ENCODE peak calls at places on chromosome 11, in ten cellular contexts. J, P, A, I, L, F, Y, O, B and W are unnamed samples.

GRCh38 chr11:72238040-72238450 is 5.9 kb downstream of the PHOX2A start:
- DNase-seq in B (peak; percentile 86), F (no peak), Y (peak; percentile 71), J (peak; percentile 60), I (peak; percentile 56), P (peak; percentile 81), L (peak; percentile 78), A (peak; percentile 63), O (peak; percentile 53), W (no peak)

GRCh38 chr11:135027461-135027860 is 615.4 kb upstream of the B3GAT1 start:
- DNase-seq in L (no peak), F (no peak), B (no peak), A (no peak), I (peak; percentile 50), J (peak; percentile 64), Y (peak; percentile 65), P (no peak), O (peak; percentile 35), W (peak; percentile 35)

GRCh38 chr11:113474362-113475159 is 637 bp downstream of the DRD2 start:
- DNase-seq in I (peak; percentile 93), J (peak; percentile 81), O (peak; percentile 74), B (peak; percentile 82), Y (peak; percentile 95), F (peak; percentile 54), P (no peak), A (peak; percentile 89), L (peak; percentile 80), W (peak; percentile 61)

GRCh38 chr11:96310236-96310635 is 32.8 kb downstream of the MAML2 start:
- DNase-seq in I (no peak), L (no peak), B (no peak), A (no peak), Y (no peak), F (no peak), J (no peak), O (no peak), P (no peak), W (no peak)

GRCh38 chr11:20275987-20276660 is 87.4 kb upstream of the HTATIP2 start:
- DNase-seq in O (no peak), A (no peak), F (no peak), P (no peak), L (no peak), Y (no peak), J (no peak), B (no peak), I (no peak), W (no peak)

GRCh38 chr11:45484326-45484725 is 181.1 kb downstream of the CHST1 start:
- DNase-seq in O (no peak), A (no peak), B (no peak), Y (no peak), F (no peak), L (no peak), J (no peak), P (peak; percentile 54), I (no peak), W (no peak)

GRCh38 chr11:77126861-77127673 is 979 bp upstream of the MYO7A start:
- DNase-seq in P (peak; percentile 86), J (peak; percentile 68), A (peak; percentile 85), L (peak; percentile 76), B (peak; percentile 78), F (peak; percentile 69), Y (peak; percentile 64), I (peak; percentile 50), O (peak; percentile 60), W (peak; percentile 56)

GRCh38 chr11:85699957-85700741 is 14.2 kb upstream of the CCDC89 start:
- DNase-seq in O (no peak), L (no peak), F (no peak), I (no peak), P (no peak), B (no peak), J (no peak), Y (no peak), A (no peak), W (no peak)

DNA sequence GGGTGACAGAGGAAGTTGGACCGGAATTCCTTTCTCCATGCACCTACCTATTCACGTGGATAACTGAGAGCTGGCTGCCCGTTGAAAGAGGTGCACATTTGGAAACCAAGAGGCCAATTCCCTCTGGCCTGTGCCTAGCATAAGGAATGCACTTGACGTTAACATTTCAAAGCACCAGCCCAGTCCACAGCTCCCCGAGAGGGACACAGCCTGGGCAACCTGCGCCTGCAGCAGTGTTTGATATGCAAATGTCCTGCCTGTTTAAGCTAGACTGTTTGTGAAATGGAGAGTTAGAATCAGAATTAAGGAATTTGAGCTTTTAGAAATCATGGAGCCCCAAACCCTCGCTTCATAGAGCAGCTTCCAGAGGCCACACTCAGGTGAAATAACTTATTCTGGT is 126.1 kb downstream of the DSCAML1 start:
- DNase-seq in F (no peak), A (no peak), L (no peak), B (no peak), O (no peak), J (no peak), Y (no peak), I (no peak), P (no peak), W (no peak)
- H3K4me3 ChIP-seq in F (no peak overlapping the region), A (no peak overlapping the region), L (no peak overlapping the region), B (no peak overlapping the region), O (no peak overlapping the region), J (no peak overlapping the region), Y (no peak overlapping the region), I (no peak overlapping the region), P (no peak overlapping the region), W (no peak overlapping the region)

DNA sequence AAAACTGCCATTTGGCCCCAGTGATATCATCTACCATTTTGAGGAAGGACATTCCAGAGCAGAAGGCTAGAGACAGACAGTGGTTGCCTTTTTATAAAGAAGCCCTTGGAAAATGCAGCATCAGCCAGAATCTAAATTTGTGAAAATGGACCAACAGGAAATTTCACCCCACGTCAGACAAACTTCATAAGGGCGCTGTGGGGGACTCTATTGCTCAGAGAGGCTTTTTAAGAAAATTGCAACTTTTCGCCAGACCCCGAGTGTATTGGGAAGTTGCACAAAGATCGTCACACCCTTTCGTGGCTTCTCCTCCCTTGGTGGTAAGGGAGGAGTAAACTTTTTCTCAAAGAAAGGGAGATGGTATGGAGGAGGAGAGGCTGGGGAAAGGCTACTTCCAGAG is 12.3 kb upstream of the ALX4 start:
- DNase-seq in Y (no peak), F (no peak), P (no peak), B (no peak), A (no peak), I (no peak), O (no peak), L (no peak), J (no peak), W (no peak)
- H3K27me3 ChIP-seq in Y (peaks cover 55% of the 10 kb centered on the region), F (peaks cover 99% of the 10 kb centered on the region), P (peaks cover 75% of the 10 kb centered on the region), B (peaks cover 91% of the 10 kb centered on the region), A (no peaks in the 10 kb centered on the region), I (peaks cover 91% of the 10 kb centered on the region), O (peaks cover 100% of the 10 kb centered on the region), L (peaks cover 4% of the 10 kb centered on the region), J (no peaks in the 10 kb centered on the region), W (peaks cover 24% of the 10 kb centered on the region)

GRCh38 chr11:2388431-2389024 is 11.4 kb downstream of the CD81 start:
- DNase-seq in O (no peak), J (no peak), L (no peak), F (no peak), Y (no peak), P (no peak), B (no peak), A (no peak), I (no peak), W (no peak)

GRCh38 chr11:2390871-2391662 is 9.5 kb upstream of the TSSC4 start:
- DNase-seq in A (peak; percentile 74), J (peak; percentile 50), I (peak; percentile 34), P (no peak), B (no peak), L (no peak), O (no peak), F (no peak), Y (no peak), W (no peak)

GRCh38 chr11:2390091-2390870 is 10.3 kb upstream of the TSSC4 start:
- DNase-seq in O (no peak), F (no peak), P (no peak), L (peak; percentile 78), B (peak; percentile 87), I (no peak), J (no peak), A (no peak), Y (no peak), W (no peak)

GRCh38 chr11:2387266-2387982 is 10.3 kb downstream of the CD81 start:
- DNase-seq in P (no peak), B (no peak), A (no peak), I (no peak), O (no peak), F (no peak), J (no peak), L (no peak), Y (no peak), W (no peak)

DNA sequence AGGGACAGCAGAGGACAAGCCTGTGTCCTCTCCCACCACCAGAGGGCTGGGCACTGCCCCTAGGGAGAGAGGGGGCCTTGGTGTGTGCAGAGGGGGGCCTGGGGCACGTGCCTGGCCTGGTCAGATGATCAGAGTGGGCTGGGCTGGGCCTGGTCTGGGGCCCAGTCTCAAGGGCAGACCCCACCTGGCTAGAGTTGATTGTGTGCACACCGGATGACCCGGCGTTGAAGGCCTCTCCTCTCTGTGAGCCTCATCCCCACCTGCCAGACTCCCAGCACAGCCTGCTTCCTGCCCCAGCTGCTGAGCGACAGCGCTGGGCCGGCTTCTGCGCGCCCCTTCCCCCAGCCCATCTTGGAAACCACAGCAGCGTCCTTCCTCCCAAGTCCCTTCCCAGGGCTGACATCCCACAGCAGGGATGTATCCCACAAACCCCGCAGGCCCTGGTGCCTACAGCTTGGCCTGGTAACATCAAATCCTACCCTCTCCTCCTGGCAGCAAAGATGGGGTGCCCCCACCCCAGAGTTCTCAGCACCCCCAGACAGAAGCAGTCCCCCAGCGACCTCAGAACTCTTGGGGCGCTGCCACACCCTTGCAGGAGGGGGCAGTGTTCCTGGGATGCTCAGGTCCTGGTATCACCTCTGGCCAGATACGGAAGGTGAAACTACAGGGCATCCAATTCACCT is 11.1 kb upstream of the TSSC4 start:
- DNase-seq in J (no peak), O (no peak), I (no peak), B (no peak), L (no peak), F (no peak), Y (no peak), P (peak; percentile 84), A (no peak), W (peak; percentile 74)
- H3K27ac ChIP-seq in J (peak overlapping the region; percentile 21), O (peak overlapping the region; percentile 80), I (no peak overlapping the region), B (peak overlapping the region; percentile 65), L (peak overlapping the region; percentile 81), F (peak overlapping the region; percentile 79), Y (no peak overlapping the region), P (peak overlapping the region; percentile 80), A (peak overlapping the region; percentile 51), W (no peak overlapping the region)

DNA sequence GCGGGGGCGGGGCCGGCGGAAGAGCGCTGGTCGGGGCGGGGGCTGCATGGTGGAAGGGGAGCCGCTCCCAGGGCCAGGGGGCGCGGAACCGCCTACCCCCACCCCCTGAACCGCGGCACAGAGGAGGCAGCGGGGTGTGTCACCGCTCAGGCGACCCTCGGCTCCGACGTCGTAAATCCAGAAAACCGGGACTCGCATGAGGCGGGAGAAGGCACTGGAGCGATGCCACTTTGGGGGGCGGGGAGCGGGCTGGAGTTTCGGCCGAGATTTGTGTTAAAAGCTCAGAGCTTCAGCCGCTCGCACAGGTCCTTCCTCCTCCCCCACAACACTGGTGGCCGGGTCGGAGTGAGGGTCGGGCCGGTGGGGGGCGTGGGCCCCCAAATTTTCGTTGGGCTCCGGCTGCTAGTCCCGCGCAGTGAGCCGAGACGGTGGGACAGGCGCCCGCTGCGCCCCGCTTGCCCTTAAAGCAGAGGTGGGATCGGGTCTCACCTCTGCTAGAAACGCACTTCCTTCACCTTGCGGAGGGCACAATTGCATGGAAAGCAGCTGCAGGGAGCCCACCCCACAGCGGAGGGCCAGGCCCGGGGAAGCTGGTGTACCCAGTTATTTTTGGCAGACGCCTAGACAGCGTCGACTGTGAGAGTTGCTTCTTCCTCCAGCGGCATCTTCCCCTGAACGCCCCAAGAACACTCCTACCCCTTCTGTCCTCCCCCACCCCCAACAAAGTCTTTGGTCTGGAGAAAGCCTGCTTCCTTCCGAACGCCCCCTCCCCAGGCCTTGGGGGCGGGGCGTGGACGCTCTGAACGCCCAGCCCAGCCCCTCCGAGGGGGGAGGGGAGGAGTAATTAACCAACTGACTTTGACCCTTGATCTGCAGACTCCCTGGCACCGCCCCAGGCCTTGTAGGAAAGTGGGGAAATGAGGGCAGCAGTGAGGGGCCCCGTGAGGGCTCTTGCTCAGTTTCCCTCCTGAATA is 1.1 kb downstream of the OVOL1 start:
- DNase-seq in Y (no peak), A (no peak), O (peak; percentile 42), B (no peak), I (no peak), F (no peak), J (peak; percentile 42), P (no peak), L (peak; percentile 30), W (peak; percentile 48)
- H3K4me3 ChIP-seq in Y (peak overlapping the region; percentile 17), A (peak overlapping the region; percentile 22), O (peak overlapping the region; percentile 52), B (peak overlapping the region; percentile 39), I (peak overlapping the region; percentile 92), F (no peak overlapping the region), J (peak overlapping the region; percentile 52), P (no peak overlapping the region), L (peak overlapping the region; percentile 11), W (peak overlapping the region; percentile 20)